ENCODE peak calls at places on chromosomes 12 and 14, in five cellular contexts. One of them, this sample, is unnamed.

GRCh38 chr12:43676183-43676813 is 82.3 kb downstream of the PUS7L start:
- DNase-seq in psoas muscle: no peak
- DNase-seq in right atrium auricular region: no peak
- DNase-seq in foreskin fibroblast: no peak
- DNase-seq in RWPE2: no peak
- DNase-seq in this sample: no peak

GRCh38 chr14:102927878-102928411 is 5.5 kb downstream of the AMN start:
- DNase-seq in psoas muscle: no peak
- DNase-seq in right atrium auricular region: no peak
- DNase-seq in foreskin fibroblast: no peak
- DNase-seq in RWPE2: no peak
- DNase-seq in this sample: no peak

GRCh38 chr12:25495336-25496097 is 57.6 kb downstream of the LMNTD1 start:
- DNase-seq in psoas muscle: no peak
- DNase-seq in right atrium auricular region: no peak
- DNase-seq in foreskin fibroblast: peak
- DNase-seq in RWPE2: no peak
- DNase-seq in this sample: no peak

GRCh38 chr12:68899251-68899771 is 33.7 kb downstream of the CPM start:
- DNase-seq in psoas muscle: no peak
- DNase-seq in right atrium auricular region: no peak
- DNase-seq in foreskin fibroblast: peak
- DNase-seq in RWPE2: no peak
- DNase-seq in this sample: no peak

GRCh38 chr12:109432842-109433304 is 44.2 kb downstream of the KCTD10 start:
- DNase-seq in psoas muscle: peak
- DNase-seq in right atrium auricular region: peak
- DNase-seq in foreskin fibroblast: peak
- DNase-seq in RWPE2: peak
- DNase-seq in this sample: peak

GRCh38 chr12:75177997-75178396 is 31.6 kb downstream of the KCNC2 start:
- DNase-seq in psoas muscle: no peak
- DNase-seq in right atrium auricular region: no peak
- DNase-seq in foreskin fibroblast: peak
- DNase-seq in RWPE2: no peak
- DNase-seq in this sample: no peak

GRCh38 chr14:52551696-52552062 is 626 bp downstream of the TXNDC16 start:
- DNase-seq in psoas muscle: no peak
- DNase-seq in right atrium auricular region: no peak
- DNase-seq in foreskin fibroblast: peak
- DNase-seq in RWPE2: no peak
- DNase-seq in this sample: no peak

GRCh38 chr12:49853671-49854070 is 10.8 kb upstream of the BCDIN3D start:
- DNase-seq in psoas muscle: no peak
- DNase-seq in right atrium auricular region: no peak
- DNase-seq in foreskin fibroblast: no peak
- DNase-seq in RWPE2: no peak
- DNase-seq in this sample: no peak

GRCh38 chr14:96626916-96627315 is 124.7 kb downstream of the PAPOLA start:
- DNase-seq in psoas muscle: peak
- DNase-seq in right atrium auricular region: no peak
- DNase-seq in foreskin fibroblast: no peak
- DNase-seq in RWPE2: no peak
- DNase-seq in this sample: no peak

GRCh38 chr14:33184587-33184986 is 245.9 kb downstream of the NPAS3 start:
- DNase-seq in psoas muscle: no peak
- DNase-seq in right atrium auricular region: no peak
- DNase-seq in foreskin fibroblast: no peak
- DNase-seq in RWPE2: no peak
- DNase-seq in this sample: no peak
- TF ChIP-seq CTCF in psoas muscle: no peak
- TF ChIP-seq CTCF in right atrium auricular region: no peak
- TF ChIP-seq CTCF in foreskin fibroblast: no peak
- TF ChIP-seq CTCF in RWPE2: peak
- TF ChIP-seq CTCF in this sample: no peak

DNA sequence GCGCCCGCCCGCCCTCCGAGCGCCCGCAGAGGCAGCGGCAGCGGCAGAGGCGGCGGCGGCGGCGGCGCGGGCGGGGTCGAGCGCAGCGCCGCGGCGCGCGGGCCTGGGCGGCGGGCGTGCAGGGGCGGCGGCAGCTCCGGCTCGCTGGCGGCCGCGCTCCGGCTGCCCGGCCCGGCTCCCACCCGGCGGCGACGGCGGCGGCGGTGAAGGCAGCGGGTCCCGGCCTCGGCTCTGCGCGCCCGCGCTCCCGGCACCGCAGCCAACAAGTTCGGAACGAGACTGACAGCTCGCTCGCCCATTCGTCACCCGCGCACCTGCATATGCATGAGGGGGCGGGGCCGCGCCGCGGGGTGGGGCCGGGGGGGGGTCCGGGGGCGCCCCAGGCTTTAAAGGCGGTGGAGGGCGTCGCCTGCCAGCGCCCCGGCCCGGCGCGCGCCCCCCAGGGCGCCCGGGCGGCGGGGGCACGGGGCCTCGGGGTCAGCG is at the start of gene JAG2:
- DNase-seq in psoas muscle: peak
- DNase-seq in right atrium auricular region: no peak
- DNase-seq in foreskin fibroblast: no peak
- DNase-seq in RWPE2: no peak
- DNase-seq in this sample: no peak
- H3K4me3 ChIP-seq in psoas muscle: peak
- H3K4me3 ChIP-seq in right atrium auricular region: peak
- H3K4me3 ChIP-seq in foreskin fibroblast: no peak
- H3K4me3 ChIP-seq in RWPE2: peak
- H3K4me3 ChIP-seq in this sample: peak

GRCh38 chr14:21072781-21073339 is 2.8 kb downstream of the ARHGEF40 start:
- DNase-seq in psoas muscle: no peak
- DNase-seq in right atrium auricular region: no peak
- DNase-seq in foreskin fibroblast: no peak
- DNase-seq in RWPE2: no peak
- DNase-seq in this sample: no peak

GRCh38 chr14:21072102-21072501 is 2.0 kb downstream of the ARHGEF40 start:
- DNase-seq in psoas muscle: no peak
- DNase-seq in right atrium auricular region: peak
- DNase-seq in foreskin fibroblast: peak
- DNase-seq in RWPE2: no peak
- DNase-seq in this sample: no peak

GRCh38 chr14:21070610-21071224 is 613 bp downstream of the ARHGEF40 start:
- DNase-seq in psoas muscle: peak
- DNase-seq in right atrium auricular region: no peak
- DNase-seq in foreskin fibroblast: peak
- DNase-seq in RWPE2: no peak
- DNase-seq in this sample: peak

GRCh38 chr14:21070083-21070609 is at the start of gene ARHGEF40:
- DNase-seq in psoas muscle: peak
- DNase-seq in right atrium auricular region: no peak
- DNase-seq in foreskin fibroblast: no peak
- DNase-seq in RWPE2: no peak
- DNase-seq in this sample: no peak

GRCh38 chr14:21071225-21072041 is 1.3 kb downstream of the ARHGEF40 start:
- DNase-seq in psoas muscle: peak
- DNase-seq in right atrium auricular region: peak
- DNase-seq in foreskin fibroblast: peak
- DNase-seq in RWPE2: no peak
- DNase-seq in this sample: peak
- TF ChIP-seq CTCF in psoas muscle: peak
- TF ChIP-seq CTCF in right atrium auricular region: no peak
- TF ChIP-seq CTCF in foreskin fibroblast: no peak
- TF ChIP-seq CTCF in RWPE2: no peak
- TF ChIP-seq CTCF in this sample: no peak

DNA sequence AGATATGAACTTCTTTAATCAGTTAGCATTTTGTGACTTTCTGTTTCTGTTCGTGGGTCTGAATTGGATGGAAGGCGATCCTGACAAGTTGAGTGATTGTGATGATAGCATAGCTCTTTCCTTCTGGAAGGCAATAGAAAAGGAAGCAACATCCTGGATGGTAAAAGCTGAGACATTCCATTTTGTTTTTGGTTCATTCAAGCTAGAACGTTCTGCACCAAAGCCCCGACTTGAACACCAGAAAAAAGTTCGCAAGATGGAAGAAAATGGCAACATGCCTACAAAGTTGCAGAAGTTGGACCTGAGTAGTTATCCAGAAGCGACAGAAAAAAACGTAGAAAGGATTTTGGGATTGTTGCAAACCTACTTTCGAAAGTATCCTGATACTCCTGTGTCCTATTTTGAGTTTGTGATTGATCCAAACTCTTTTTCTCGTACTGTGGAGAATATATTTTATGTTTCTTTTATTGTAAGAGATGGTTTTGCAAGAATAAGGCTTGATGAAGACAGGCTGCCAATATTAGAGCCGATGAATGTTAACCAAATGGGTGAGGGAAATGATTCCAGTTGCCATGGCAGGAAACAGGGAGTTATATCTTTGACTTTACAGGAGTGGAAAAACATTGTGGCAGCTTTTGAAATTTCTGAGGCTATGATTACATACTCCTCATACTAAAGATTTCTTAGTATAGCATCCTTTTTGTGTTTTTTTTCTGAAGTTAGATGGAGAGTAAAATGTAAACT is 894 bp downstream of the EID3 start:
- DNase-seq in psoas muscle: no peak
- DNase-seq in right atrium auricular region: no peak
- DNase-seq in foreskin fibroblast: no peak
- DNase-seq in RWPE2: no peak
- DNase-seq in this sample: no peak
- H3K4me3 ChIP-seq in psoas muscle: peak
- H3K4me3 ChIP-seq in right atrium auricular region: peak
- H3K4me3 ChIP-seq in foreskin fibroblast: peak
- H3K4me3 ChIP-seq in RWPE2: no peak
- H3K4me3 ChIP-seq in this sample: peak

GRCh38 chr12:28583771-28584261 is 393.6 kb downstream of the CCDC91 start:
- DNase-seq in psoas muscle: no peak
- DNase-seq in right atrium auricular region: no peak
- DNase-seq in foreskin fibroblast: peak
- DNase-seq in RWPE2: no peak
- DNase-seq in this sample: no peak
- TF ChIP-seq CTCF in psoas muscle: no peak
- TF ChIP-seq CTCF in right atrium auricular region: no peak
- TF ChIP-seq CTCF in foreskin fibroblast: peak
- TF ChIP-seq CTCF in RWPE2: no peak
- TF ChIP-seq CTCF in this sample: no peak

GRCh38 chr14:61267336-61267735 is 13.8 kb downstream of the TMEM30B start:
- DNase-seq in psoas muscle: no peak
- DNase-seq in right atrium auricular region: no peak
- DNase-seq in foreskin fibroblast: no peak
- DNase-seq in RWPE2: no peak
- DNase-seq in this sample: no peak

GRCh38 chr14:61271552-61271951 is 9.6 kb downstream of the TMEM30B start:
- DNase-seq in psoas muscle: no peak
- DNase-seq in right atrium auricular region: no peak
- DNase-seq in foreskin fibroblast: no peak
- DNase-seq in RWPE2: no peak
- DNase-seq in this sample: no peak

GRCh38 chr14:61270714-61271113 is 10.4 kb downstream of the TMEM30B start:
- DNase-seq in psoas muscle: no peak
- DNase-seq in right atrium auricular region: no peak
- DNase-seq in foreskin fibroblast: no peak
- DNase-seq in RWPE2: no peak
- DNase-seq in this sample: no peak

GRCh38 chr14:61268797-61269196 is 12.3 kb downstream of the TMEM30B start:
- DNase-seq in psoas muscle: no peak
- DNase-seq in right atrium auricular region: no peak
- DNase-seq in foreskin fibroblast: peak
- DNase-seq in RWPE2: no peak
- DNase-seq in this sample: no peak

DNA sequence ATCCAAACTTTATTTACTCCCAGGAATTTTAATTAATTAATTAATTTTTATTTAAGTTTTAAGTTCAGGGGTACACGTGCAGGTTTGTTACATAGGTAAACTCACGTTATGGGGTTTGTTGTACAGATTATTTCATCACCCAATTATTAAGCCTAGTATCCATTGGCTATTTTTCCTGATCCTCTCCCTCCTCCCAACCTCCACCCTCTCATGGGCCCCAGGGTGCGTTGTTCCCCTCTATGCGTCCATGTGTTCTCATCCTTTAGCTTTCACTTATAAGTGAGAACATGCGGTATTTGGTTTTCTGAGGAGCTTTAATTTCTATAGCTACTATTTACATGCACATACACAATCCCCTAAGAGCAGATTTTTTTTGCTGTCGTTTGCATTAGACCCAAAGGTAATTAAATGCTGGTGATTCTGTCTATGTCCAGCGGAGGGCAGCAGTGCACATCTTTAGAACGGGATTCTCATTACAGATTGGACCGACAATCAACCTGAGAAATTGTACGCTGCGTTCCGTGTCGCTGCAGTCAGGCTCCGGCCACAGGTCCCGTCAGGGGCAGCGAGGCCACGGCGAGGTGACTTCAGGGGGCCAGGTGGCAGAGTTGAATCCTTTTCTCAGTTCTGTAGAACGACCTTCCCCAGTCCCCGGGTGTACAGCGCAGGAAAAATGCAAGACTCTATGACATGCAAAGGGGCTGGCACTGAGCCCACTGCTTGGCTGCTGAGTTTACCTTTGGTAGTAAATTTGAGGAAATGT is 11.6 kb downstream of the TMEM30B start:
- DNase-seq in psoas muscle: peak
- DNase-seq in right atrium auricular region: peak
- DNase-seq in foreskin fibroblast: peak
- DNase-seq in RWPE2: no peak
- DNase-seq in this sample: peak
- H3K4me3 ChIP-seq in psoas muscle: peak
- H3K4me3 ChIP-seq in right atrium auricular region: peak
- H3K4me3 ChIP-seq in foreskin fibroblast: peak
- H3K4me3 ChIP-seq in RWPE2: peak
- H3K4me3 ChIP-seq in this sample: peak

DNA sequence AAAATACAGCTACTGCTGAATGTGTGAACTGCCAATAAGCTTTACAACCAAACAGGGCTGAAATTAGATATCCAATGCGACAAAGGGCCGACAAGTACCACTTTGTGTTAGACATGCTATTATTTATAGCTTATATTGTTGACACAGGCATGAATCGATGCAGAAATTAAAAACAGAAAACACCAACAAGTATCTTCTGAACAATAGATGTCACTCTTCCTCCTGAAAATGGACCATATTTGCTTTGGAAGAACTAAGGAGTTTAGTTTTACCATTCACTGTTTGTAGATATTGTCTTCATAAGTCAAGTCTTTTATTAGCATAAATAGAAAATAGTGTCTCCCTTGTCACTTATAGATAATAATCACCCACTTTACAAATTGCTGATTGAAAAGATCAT is 86.5 kb downstream of the LRIG3 start:
- DNase-seq in psoas muscle: no peak
- DNase-seq in right atrium auricular region: no peak
- DNase-seq in foreskin fibroblast: no peak
- DNase-seq in RWPE2: no peak
- DNase-seq in this sample: no peak
- TF ChIP-seq CTCF in psoas muscle: no peak
- TF ChIP-seq CTCF in right atrium auricular region: no peak
- TF ChIP-seq CTCF in foreskin fibroblast: no peak
- TF ChIP-seq CTCF in RWPE2: peak
- TF ChIP-seq CTCF in this sample: no peak